ENCODE peak calls at places on chromosomes 1 and 21, in ten cellular contexts. N, Z, L, W, V, F, P, Y, D and J are unnamed samples.

GRCh38 chr1:5757177-5757820 is 234.9 kb downstream of the NPHP4 start:
- DNase-seq in N (no peak), Z (no peak), L (no peak), W (no peak), V (no peak), F (no peak), P (no peak), Y (no peak), D (no peak), J (no peak)

GRCh38 chr21:15250384-15250783 is 185.6 kb upstream of the NRIP1 start:
- DNase-seq in N (no peak), Z (no peak), L (no peak), W (no peak), V (no peak), F (peak), P (no peak), Y (no peak), D (no peak), J (no peak)

GRCh38 chr1:14794136-14794768 is 195.8 kb downstream of the KAZN start:
- DNase-seq in N (no peak), Z (no peak), L (no peak), W (no peak), V (no peak), F (no peak), P (no peak), Y (no peak), D (no peak), J (no peak)

GRCh38 chr1:41046347-41046775 is 24.8 kb upstream of the SLFNL1 start:
- DNase-seq in N (no peak), Z (no peak), L (no peak), W (no peak), V (no peak), F (no peak), P (no peak), Y (peak), D (no peak), J (no peak)

GRCh38 chr21:21205604-21206003 is 207.4 kb downstream of the NCAM2 start:
- DNase-seq in N (no peak), Z (no peak), L (no peak), W (no peak), V (no peak), F (no peak), P (no peak), Y (no peak), D (no peak), J (no peak)

GRCh38 chr1:59446257-59446901 is 149.5 kb downstream of the FGGY start:
- DNase-seq in N (no peak), Z (no peak), L (no peak), W (no peak), V (peak), F (peak), P (no peak), Y (peak), D (no peak), J (peak)

GRCh38 chr1:40299366-40300248 is 17.5 kb downstream of the COL9A2 start:
- DNase-seq in N (no peak), Z (no peak), L (no peak), W (no peak), V (no peak), F (no peak), P (no peak), Y (no peak), D (no peak), J (no peak)

GRCh38 chr1:29450591-29450990 is 214.3 kb downstream of the PTPRU start:
- DNase-seq in N (no peak), Z (no peak), L (no peak), W (no peak), V (no peak), F (no peak), P (peak), Y (no peak), D (no peak), J (no peak)

GRCh38 chr1:202270871-202271326 is 70.8 kb downstream of the UBE2T start:
- DNase-seq in N (no peak), Z (no peak), L (no peak), W (no peak), V (no peak), F (no peak), P (no peak), Y (no peak), D (no peak), J (no peak)

GRCh38 chr1:78095618-78096416 is 50.1 kb downstream of the GIPC2 start:
- DNase-seq in N (no peak), Z (no peak), L (no peak), W (no peak), V (no peak), F (no peak), P (no peak), Y (no peak), D (no peak), J (peak)

GRCh38 chr21:34202553-34203332 is 129.4 kb downstream of the MRPS6 start:
- DNase-seq in N (no peak), Z (no peak), L (no peak), W (no peak), V (no peak), F (no peak), P (peak), Y (peak), D (no peak), J (no peak)

GRCh38 chr1:24118410-24119242 is 6.7 kb upstream of the MYOM3 start:
- DNase-seq in N (no peak), Z (no peak), L (no peak), W (no peak), V (no peak), F (no peak), P (no peak), Y (peak), D (no peak), J (no peak)

GRCh38 chr21:21200103-21200938 is 202.1 kb downstream of the NCAM2 start:
- DNase-seq in N (no peak), Z (no peak), L (no peak), W (peak), V (peak), F (peak), P (no peak), Y (peak), D (no peak), J (peak)

GRCh38 chr1:204623365-204623893 is 62.1 kb downstream of the LRRN2 start:
- DNase-seq in N (no peak), Z (no peak), L (no peak), W (no peak), V (no peak), F (peak), P (no peak), Y (peak), D (no peak), J (no peak)

GRCh38 chr1:84689514-84690396 is 506 bp downstream of the SSX2IP start:
- DNase-seq in N (peak), Z (no peak), L (no peak), W (no peak), V (no peak), F (no peak), P (peak), Y (peak), D (no peak), J (peak)

GRCh38 chr1:90155721-90156487 is 161.0 kb downstream of the ZNF326 start:
- DNase-seq in N (peak), Z (no peak), L (no peak), W (no peak), V (no peak), F (no peak), P (no peak), Y (no peak), D (no peak), J (no peak)

GRCh38 chr1:39106949-39107740 is 81.0 kb downstream of the NDUFS5 start:
- DNase-seq in N (no peak), Z (no peak), L (no peak), W (no peak), V (no peak), F (no peak), P (no peak), Y (no peak), D (no peak), J (no peak)

GRCh38 chr1:192477630-192478029 is 97.9 kb upstream of the RGS1 start:
- DNase-seq in N (peak), Z (no peak), L (no peak), W (no peak), V (peak), F (no peak), P (peak), Y (no peak), D (peak), J (peak)

GRCh38 chr21:32782698-32783097 is 11.1 kb upstream of the PAXBP1 start:
- DNase-seq in N (no peak), Z (no peak), L (no peak), W (no peak), V (no peak), F (no peak), P (no peak), Y (no peak), D (no peak), J (peak)

GRCh38 chr1:221439008-221439733 is 302.7 kb downstream of the DUSP10 start:
- DNase-seq in N (no peak), Z (peak), L (peak), W (peak), V (peak), F (peak), P (no peak), Y (no peak), D (peak), J (peak)

GRCh38 chr21:44337428-44337827 is 1.8 kb downstream of the CFAP410 start:
- DNase-seq in N (no peak), Z (no peak), L (no peak), W (no peak), V (no peak), F (no peak), P (no peak), Y (no peak), D (no peak), J (peak)

GRCh38 chr1:55869050-55869449 is 653.9 kb upstream of the USP24 start:
- DNase-seq in N (no peak), Z (no peak), L (no peak), W (no peak), V (no peak), F (no peak), P (peak), Y (no peak), D (no peak), J (peak)

GRCh38 chr1:111988743-111989453 is 570 bp downstream of the KCND3 start:
- DNase-seq in N (no peak), Z (no peak), L (no peak), W (no peak), V (no peak), F (no peak), P (no peak), Y (peak), D (no peak), J (peak)

GRCh38 chr1:233759665-233760064 is 144.8 kb upstream of the SLC35F3 start:
- DNase-seq in N (no peak), Z (no peak), L (no peak), W (no peak), V (no peak), F (no peak), P (no peak), Y (no peak), D (no peak), J (no peak)

GRCh38 chr1:66916320-66916719 is 8.3 kb downstream of the DNAI4 start:
- DNase-seq in N (no peak), Z (no peak), L (no peak), W (no peak), V (no peak), F (no peak), P (no peak), Y (no peak), D (no peak), J (peak)

GRCh38 chr1:36520771-36521420 is 38.2 kb upstream of the CSF3R start:
- DNase-seq in N (no peak), Z (peak), L (no peak), W (no peak), V (no peak), F (no peak), P (no peak), Y (no peak), D (no peak), J (no peak)

GRCh38 chr1:221708076-221708571 is 33.8 kb downstream of the DUSP10 start:
- DNase-seq in N (no peak), Z (peak), L (peak), W (no peak), V (no peak), F (no peak), P (peak), Y (no peak), D (peak), J (peak)

GRCh38 chr21:25457411-25457810 is 149.9 kb downstream of the MRPL39 start:
- DNase-seq in N (peak), Z (no peak), L (no peak), W (no peak), V (peak), F (peak), P (no peak), Y (no peak), D (peak), J (peak)

GRCh38 chr1:91165033-91165654 is 143.3 kb upstream of the ZNF644 start:
- DNase-seq in N (peak), Z (peak), L (peak), W (no peak), V (peak), F (peak), P (peak), Y (peak), D (peak), J (peak)

GRCh38 chr1:27658951-27659496 is 13.0 kb downstream of the IFI6 start:
- DNase-seq in N (no peak), Z (peak), L (peak), W (no peak), V (no peak), F (no peak), P (no peak), Y (peak), D (peak), J (peak)

GRCh38 chr1:116879478-116880133 is 30.1 kb upstream of the PTGFRN start:
- DNase-seq in N (no peak), Z (no peak), L (no peak), W (no peak), V (no peak), F (no peak), P (no peak), Y (no peak), D (no peak), J (no peak)

GRCh38 chr1:54969879-54970278 is 10.5 kb upstream of the TMEM61 start:
- DNase-seq in N (no peak), Z (no peak), L (no peak), W (no peak), V (no peak), F (no peak), P (no peak), Y (no peak), D (no peak), J (no peak)

GRCh38 chr1:205570173-205570501 is 61.7 kb downstream of the ELK4 start:
- DNase-seq in N (no peak), Z (peak), L (no peak), W (no peak), V (no peak), F (no peak), P (no peak), Y (peak), D (no peak), J (no peak)